ENCODE peak calls at places on chromosomes 11 and 22, in ten cellular contexts. One of them, this sample, is unnamed.

GRCh38 chr11:73734996-73735395 is 25.9 kb downstream of the RAB6A start:
- DNase-seq in cardiac fibroblast: peak; percentile 39
- DNase-seq in GM20000: no peak
- DNase-seq in lung: no peak
- DNase-seq in PC-3: no peak
- DNase-seq in CD4-positive, alpha-beta T cell: no peak
- DNase-seq in astrocyte of the spinal cord: peak; percentile 22
- DNase-seq in cardiac muscle cell: no peak
- DNase-seq in Caco-2: no peak
- DNase-seq in CD8-positive, alpha-beta T cell: no peak
- DNase-seq in this sample: no peak

GRCh38 chr22:38868286-38868721 is 3.7 kb downstream of the CBX6 start:
- DNase-seq in cardiac fibroblast: no peak
- DNase-seq in Caco-2: no peak
- DNase-seq in astrocyte of the spinal cord: no peak
- DNase-seq in CD4-positive, alpha-beta T cell: no peak
- DNase-seq in CD8-positive, alpha-beta T cell: no peak
- DNase-seq in cardiac muscle cell: no peak
- DNase-seq in PC-3: no peak
- DNase-seq in GM20000: no peak
- DNase-seq in lung: no peak
- DNase-seq in this sample: no peak

GRCh38 chr11:28346721-28347120 is 238.5 kb downstream of the METTL15 start:
- DNase-seq in GM20000: no peak
- DNase-seq in CD8-positive, alpha-beta T cell: no peak
- DNase-seq in PC-3: peak; percentile 13
- DNase-seq in lung: no peak
- DNase-seq in cardiac fibroblast: no peak
- DNase-seq in Caco-2: no peak
- DNase-seq in CD4-positive, alpha-beta T cell: no peak
- DNase-seq in cardiac muscle cell: no peak
- DNase-seq in astrocyte of the spinal cord: no peak
- DNase-seq in this sample: no peak

GRCh38 chr22:49996192-49996531 is 16.4 kb downstream of the IL17REL start:
- DNase-seq in cardiac muscle cell: no peak
- DNase-seq in lung: no peak
- DNase-seq in CD4-positive, alpha-beta T cell: no peak
- DNase-seq in cardiac fibroblast: no peak
- DNase-seq in astrocyte of the spinal cord: no peak
- DNase-seq in CD8-positive, alpha-beta T cell: no peak
- DNase-seq in PC-3: no peak
- DNase-seq in GM20000: no peak
- DNase-seq in Caco-2: no peak
- DNase-seq in this sample: no peak

GRCh38 chr11:119196833-119197483 is 9.2 kb upstream of the CBL start:
- DNase-seq in PC-3: peak; percentile 94
- DNase-seq in cardiac fibroblast: peak; percentile 94
- DNase-seq in CD8-positive, alpha-beta T cell: peak; percentile 74
- DNase-seq in astrocyte of the spinal cord: peak; percentile 77
- DNase-seq in GM20000: peak; percentile 87
- DNase-seq in lung: peak; percentile 74
- DNase-seq in Caco-2: peak; percentile 92
- DNase-seq in CD4-positive, alpha-beta T cell: peak; percentile 42
- DNase-seq in cardiac muscle cell: peak; percentile 89
- DNase-seq in this sample: peak; percentile 66

GRCh38 chr11:65417702-65418430 is 4.7 kb upstream of the NEAT1 start:
- DNase-seq in cardiac muscle cell: peak; percentile 46
- DNase-seq in GM20000: peak; percentile 20
- DNase-seq in CD8-positive, alpha-beta T cell: peak; percentile 77
- DNase-seq in PC-3: peak; percentile 9
- DNase-seq in Caco-2: no peak
- DNase-seq in cardiac fibroblast: peak; percentile 25
- DNase-seq in lung: no peak
- DNase-seq in CD4-positive, alpha-beta T cell: peak; percentile 45
- DNase-seq in astrocyte of the spinal cord: peak; percentile 60
- DNase-seq in this sample: peak; percentile 38

GRCh38 chr11:63404536-63404935 is 35.0 kb downstream of the SLC22A9 start:
- DNase-seq in CD8-positive, alpha-beta T cell: no peak
- DNase-seq in cardiac muscle cell: no peak
- DNase-seq in lung: no peak
- DNase-seq in CD4-positive, alpha-beta T cell: no peak
- DNase-seq in PC-3: no peak
- DNase-seq in GM20000: no peak
- DNase-seq in astrocyte of the spinal cord: no peak
- DNase-seq in cardiac fibroblast: no peak
- DNase-seq in Caco-2: peak; percentile 7
- DNase-seq in this sample: no peak

GRCh38 chr11:119590651-119591308 is 138.2 kb downstream of the NECTIN1 start:
- DNase-seq in GM20000: no peak
- DNase-seq in Caco-2: no peak
- DNase-seq in cardiac muscle cell: no peak
- DNase-seq in PC-3: peak; percentile 97
- DNase-seq in CD8-positive, alpha-beta T cell: no peak
- DNase-seq in astrocyte of the spinal cord: peak; percentile 27
- DNase-seq in lung: no peak
- DNase-seq in CD4-positive, alpha-beta T cell: no peak
- DNase-seq in cardiac fibroblast: no peak
- DNase-seq in this sample: no peak

GRCh38 chr11:72702096-72702495 is 27.9 kb upstream of the PDE2A start:
- DNase-seq in PC-3: no peak
- DNase-seq in GM20000: no peak
- DNase-seq in lung: no peak
- DNase-seq in CD4-positive, alpha-beta T cell: no peak
- DNase-seq in astrocyte of the spinal cord: no peak
- DNase-seq in cardiac muscle cell: no peak
- DNase-seq in Caco-2: no peak
- DNase-seq in cardiac fibroblast: no peak
- DNase-seq in CD8-positive, alpha-beta T cell: no peak
- DNase-seq in this sample: no peak

GRCh38 chr11:97683733-97684132 is 1293.9 kb downstream of the JRKL start:
- DNase-seq in lung: no peak
- DNase-seq in CD4-positive, alpha-beta T cell: no peak
- DNase-seq in CD8-positive, alpha-beta T cell: no peak
- DNase-seq in GM20000: no peak
- DNase-seq in PC-3: peak; percentile 32
- DNase-seq in Caco-2: peak; percentile 59
- DNase-seq in astrocyte of the spinal cord: no peak
- DNase-seq in cardiac fibroblast: peak; percentile 23
- DNase-seq in cardiac muscle cell: no peak
- DNase-seq in this sample: no peak

GRCh38 chr11:112620621-112621394 is 340.4 kb upstream of the NCAM1 start:
- DNase-seq in astrocyte of the spinal cord: peak; percentile 22
- DNase-seq in GM20000: no peak
- DNase-seq in CD8-positive, alpha-beta T cell: no peak
- DNase-seq in lung: no peak
- DNase-seq in cardiac fibroblast: peak; percentile 28
- DNase-seq in CD4-positive, alpha-beta T cell: no peak
- DNase-seq in cardiac muscle cell: no peak
- DNase-seq in Caco-2: peak; percentile 14
- DNase-seq in PC-3: peak; percentile 49
- DNase-seq in this sample: no peak
- TF ChIP-seq CTCF in astrocyte of the spinal cord: no peak
- TF ChIP-seq CTCF in GM20000: no peak
- TF ChIP-seq CTCF in CD8-positive, alpha-beta T cell: no peak
- TF ChIP-seq CTCF in lung: no peak
- TF ChIP-seq CTCF in cardiac fibroblast: no peak
- TF ChIP-seq CTCF in CD4-positive, alpha-beta T cell: no peak
- TF ChIP-seq CTCF in cardiac muscle cell: no peak
- TF ChIP-seq CTCF in Caco-2: no peak
- TF ChIP-seq CTCF in PC-3: no peak
- TF ChIP-seq CTCF in this sample: no peak

GRCh38 chr11:36751996-36752395 is 154.0 kb upstream of the RAG2 start:
- DNase-seq in cardiac fibroblast: no peak
- DNase-seq in GM20000: no peak
- DNase-seq in CD8-positive, alpha-beta T cell: no peak
- DNase-seq in CD4-positive, alpha-beta T cell: no peak
- DNase-seq in astrocyte of the spinal cord: no peak
- DNase-seq in PC-3: no peak
- DNase-seq in cardiac muscle cell: no peak
- DNase-seq in lung: no peak
- DNase-seq in Caco-2: no peak
- DNase-seq in this sample: no peak

GRCh38 chr11:36748856-36749255 is 150.8 kb upstream of the RAG2 start:
- DNase-seq in GM20000: no peak
- DNase-seq in astrocyte of the spinal cord: no peak
- DNase-seq in CD8-positive, alpha-beta T cell: no peak
- DNase-seq in Caco-2: no peak
- DNase-seq in lung: no peak
- DNase-seq in CD4-positive, alpha-beta T cell: no peak
- DNase-seq in cardiac fibroblast: no peak
- DNase-seq in cardiac muscle cell: no peak
- DNase-seq in PC-3: no peak
- DNase-seq in this sample: no peak

GRCh38 chr11:36751251-36751839 is 153.3 kb upstream of the RAG2 start:
- DNase-seq in CD8-positive, alpha-beta T cell: no peak
- DNase-seq in Caco-2: no peak
- DNase-seq in lung: no peak
- DNase-seq in CD4-positive, alpha-beta T cell: no peak
- DNase-seq in cardiac fibroblast: no peak
- DNase-seq in cardiac muscle cell: no peak
- DNase-seq in PC-3: no peak
- DNase-seq in astrocyte of the spinal cord: no peak
- DNase-seq in GM20000: no peak
- DNase-seq in this sample: no peak

GRCh38 chr11:36746886-36747710 is 149.1 kb upstream of the RAG2 start:
- DNase-seq in cardiac muscle cell: peak; percentile 92
- DNase-seq in CD4-positive, alpha-beta T cell: peak; percentile 53
- DNase-seq in cardiac fibroblast: peak; percentile 96
- DNase-seq in CD8-positive, alpha-beta T cell: peak; percentile 77
- DNase-seq in lung: peak; percentile 88
- DNase-seq in GM20000: peak; percentile 67
- DNase-seq in Caco-2: peak; percentile 92
- DNase-seq in astrocyte of the spinal cord: peak; percentile 92
- DNase-seq in PC-3: peak; percentile 91
- DNase-seq in this sample: peak; percentile 93

DNA sequence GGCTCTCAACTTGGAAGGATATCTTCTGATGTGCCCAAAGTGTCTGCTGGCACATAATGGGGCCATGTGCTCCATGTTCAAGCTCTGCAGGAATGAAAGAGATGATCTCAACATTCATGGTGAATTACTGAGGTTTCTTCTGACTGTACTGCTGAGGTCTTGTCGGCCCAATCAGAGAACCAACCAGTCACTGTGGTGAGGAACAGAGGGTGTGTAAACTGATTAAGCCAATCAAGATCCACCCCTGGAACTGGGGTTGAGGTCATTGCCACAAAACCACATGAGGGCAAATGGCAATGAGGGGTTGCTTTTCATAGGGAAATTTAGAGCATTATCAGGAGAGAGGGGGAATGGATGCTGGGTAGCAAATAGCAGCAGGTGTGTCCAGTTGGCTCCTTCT is 152.3 kb upstream of the RAG2 start:
- DNase-seq in astrocyte of the spinal cord: no peak
- DNase-seq in GM20000: no peak
- DNase-seq in cardiac fibroblast: no peak
- DNase-seq in CD8-positive, alpha-beta T cell: no peak
- DNase-seq in cardiac muscle cell: no peak
- DNase-seq in lung: no peak
- DNase-seq in Caco-2: no peak
- DNase-seq in CD4-positive, alpha-beta T cell: no peak
- DNase-seq in PC-3: no peak
- DNase-seq in this sample: no peak
- TF ChIP-seq CTCF in astrocyte of the spinal cord: no peak
- TF ChIP-seq CTCF in GM20000: no peak
- TF ChIP-seq CTCF in cardiac fibroblast: no peak
- TF ChIP-seq CTCF in CD8-positive, alpha-beta T cell: no peak
- TF ChIP-seq CTCF in cardiac muscle cell: no peak
- TF ChIP-seq CTCF in lung: no peak
- TF ChIP-seq CTCF in Caco-2: no peak
- TF ChIP-seq CTCF in CD4-positive, alpha-beta T cell: no peak
- TF ChIP-seq CTCF in PC-3: no peak
- TF ChIP-seq CTCF in this sample: no peak

DNA sequence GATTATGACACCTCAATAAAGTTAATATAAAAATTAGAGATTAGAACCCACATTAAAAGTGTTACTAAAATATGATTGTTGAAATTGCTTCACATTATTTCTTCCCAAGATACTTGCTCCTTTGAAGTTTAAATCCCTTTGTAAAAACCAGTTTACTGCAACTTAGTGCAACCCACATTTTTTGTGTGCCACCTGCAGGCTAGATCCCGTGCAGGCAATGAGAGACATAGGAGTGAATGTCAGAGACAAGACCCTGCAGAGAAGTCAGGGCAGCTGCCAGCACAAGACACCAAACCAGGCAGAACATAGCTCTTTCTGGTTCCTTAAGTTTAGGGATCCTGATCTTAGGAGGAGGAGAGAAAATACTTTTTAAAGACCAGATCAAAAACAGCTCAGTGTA is 142.9 kb upstream of the MTNR1B start:
- DNase-seq in CD4-positive, alpha-beta T cell: no peak
- DNase-seq in lung: no peak
- DNase-seq in GM20000: no peak
- DNase-seq in Caco-2: no peak
- DNase-seq in PC-3: no peak
- DNase-seq in cardiac muscle cell: no peak
- DNase-seq in astrocyte of the spinal cord: no peak
- DNase-seq in cardiac fibroblast: no peak
- DNase-seq in CD8-positive, alpha-beta T cell: no peak
- DNase-seq in this sample: no peak
- TF ChIP-seq CTCF in CD4-positive, alpha-beta T cell: no peak
- TF ChIP-seq CTCF in lung: no peak
- TF ChIP-seq CTCF in GM20000: no peak
- TF ChIP-seq CTCF in Caco-2: no peak
- TF ChIP-seq CTCF in PC-3: no peak
- TF ChIP-seq CTCF in cardiac muscle cell: peak; percentile 3
- TF ChIP-seq CTCF in astrocyte of the spinal cord: no peak
- TF ChIP-seq CTCF in cardiac fibroblast: no peak
- TF ChIP-seq CTCF in CD8-positive, alpha-beta T cell: no peak
- TF ChIP-seq CTCF in this sample: no peak

GRCh38 chr11:71116435-71117040 is 135.8 kb downstream of the SHANK2 start:
- DNase-seq in CD8-positive, alpha-beta T cell: no peak
- DNase-seq in Caco-2: no peak
- DNase-seq in cardiac fibroblast: no peak
- DNase-seq in astrocyte of the spinal cord: no peak
- DNase-seq in CD4-positive, alpha-beta T cell: no peak
- DNase-seq in lung: no peak
- DNase-seq in cardiac muscle cell: no peak
- DNase-seq in GM20000: no peak
- DNase-seq in PC-3: no peak
- DNase-seq in this sample: no peak

GRCh38 chr11:71112990-71113389 is 139.4 kb downstream of the SHANK2 start:
- DNase-seq in PC-3: no peak
- DNase-seq in cardiac muscle cell: no peak
- DNase-seq in astrocyte of the spinal cord: no peak
- DNase-seq in CD8-positive, alpha-beta T cell: no peak
- DNase-seq in cardiac fibroblast: no peak
- DNase-seq in GM20000: no peak
- DNase-seq in CD4-positive, alpha-beta T cell: no peak
- DNase-seq in Caco-2: no peak
- DNase-seq in lung: no peak
- DNase-seq in this sample: no peak

GRCh38 chr11:71112454-71112853 is 139.9 kb downstream of the SHANK2 start:
- DNase-seq in cardiac fibroblast: no peak
- DNase-seq in CD4-positive, alpha-beta T cell: no peak
- DNase-seq in CD8-positive, alpha-beta T cell: no peak
- DNase-seq in lung: no peak
- DNase-seq in GM20000: no peak
- DNase-seq in Caco-2: no peak
- DNase-seq in PC-3: no peak
- DNase-seq in cardiac muscle cell: no peak
- DNase-seq in astrocyte of the spinal cord: no peak
- DNase-seq in this sample: no peak

GRCh38 chr11:71115770-71116434 is 136.5 kb downstream of the SHANK2 start:
- DNase-seq in cardiac fibroblast: no peak
- DNase-seq in PC-3: no peak
- DNase-seq in astrocyte of the spinal cord: no peak
- DNase-seq in lung: no peak
- DNase-seq in cardiac muscle cell: no peak
- DNase-seq in Caco-2: no peak
- DNase-seq in GM20000: no peak
- DNase-seq in CD8-positive, alpha-beta T cell: no peak
- DNase-seq in CD4-positive, alpha-beta T cell: no peak
- DNase-seq in this sample: no peak

GRCh38 chr11:71114124-71114851 is 138.1 kb downstream of the SHANK2 start:
- DNase-seq in astrocyte of the spinal cord: no peak
- DNase-seq in PC-3: no peak
- DNase-seq in CD8-positive, alpha-beta T cell: no peak
- DNase-seq in cardiac fibroblast: no peak
- DNase-seq in lung: no peak
- DNase-seq in CD4-positive, alpha-beta T cell: no peak
- DNase-seq in cardiac muscle cell: no peak
- DNase-seq in GM20000: no peak
- DNase-seq in Caco-2: no peak
- DNase-seq in this sample: no peak
- TF ChIP-seq CTCF in astrocyte of the spinal cord: no peak
- TF ChIP-seq CTCF in PC-3: no peak
- TF ChIP-seq CTCF in CD8-positive, alpha-beta T cell: no peak
- TF ChIP-seq CTCF in cardiac fibroblast: no peak
- TF ChIP-seq CTCF in lung: no peak
- TF ChIP-seq CTCF in CD4-positive, alpha-beta T cell: no peak
- TF ChIP-seq CTCF in cardiac muscle cell: no peak
- TF ChIP-seq CTCF in GM20000: no peak
- TF ChIP-seq CTCF in Caco-2: no peak
- TF ChIP-seq CTCF in this sample: no peak